ENCODE peak calls at places on chromosome 19, in six cellular contexts. O, V, F, J, H and I are unnamed samples.

GRCh38 chr19:1763648-1764292 is 10.5 kb downstream of the ONECUT3 start:
- DNase-seq in O (no peak), V (no peak), F (no peak), J (no peak), H (no peak), I (no peak)

GRCh38 chr19:9819590-9819898 is 665 bp upstream of the FBXL12 start:
- DNase-seq in O (no peak), V (no peak), F (no peak), J (no peak), H (no peak), I (peak)

GRCh38 chr19:1122972-1123363 is 19.2 kb downstream of the GPX4 start:
- DNase-seq in O (no peak), V (no peak), F (peak), J (peak), H (peak), I (no peak)

GRCh38 chr19:49933643-49934042 is 4.3 kb upstream of the NUP62 start:
- DNase-seq in O (no peak), V (no peak), F (no peak), J (no peak), H (no peak), I (no peak)

GRCh38 chr19:2059422-2060201 is 8.6 kb upstream of the MKNK2 start:
- DNase-seq in O (no peak), V (no peak), F (peak), J (peak), H (peak), I (no peak)

GRCh38 chr19:6260912-6261636 is 18.7 kb downstream of the MLLT1 start:
- DNase-seq in O (no peak), V (no peak), F (peak), J (peak), H (no peak), I (peak)

GRCh38 chr19:17300992-17301585 is 2.1 kb downstream of the ABHD8 start:
- DNase-seq in O (no peak), V (no peak), F (no peak), J (no peak), H (no peak), I (no peak)

GRCh38 chr19:18433735-18434398 is 4.1 kb downstream of the ISYNA1 start:
- DNase-seq in O (no peak), V (no peak), F (no peak), J (no peak), H (no peak), I (no peak)

GRCh38 chr19:38869836-38870607 is 8.1 kb downstream of the RINL start:
- DNase-seq in O (no peak), V (peak), F (peak), J (no peak), H (peak), I (no peak)

GRCh38 chr19:31297991-31298390 is 51.2 kb downstream of the TSHZ3 start:
- DNase-seq in O (no peak), V (no peak), F (no peak), J (no peak), H (no peak), I (no peak)

GRCh38 chr19:10416380-10417257 is 3.7 kb upstream of the PDE4A start:
- DNase-seq in O (peak), V (peak), F (peak), J (peak), H (peak), I (no peak)

GRCh38 chr19:31943778-31944177 is 401.6 kb upstream of the ZNF507 start:
- DNase-seq in O (no peak), V (no peak), F (no peak), J (no peak), H (no peak), I (no peak)

GRCh38 chr19:29775575-29775900 is 36.3 kb upstream of the CCNE1 start:
- DNase-seq in O (no peak), V (no peak), F (no peak), J (no peak), H (no peak), I (no peak)

GRCh38 chr19:2616741-2617392 is 85.6 kb downstream of the GNG7 start:
- DNase-seq in O (no peak), V (peak), F (no peak), J (no peak), H (no peak), I (no peak)

GRCh38 chr19:37551123-37551993 is 43.2 kb downstream of the ZNF571 start:
- DNase-seq in O (peak), V (peak), F (no peak), J (no peak), H (peak), I (peak)

GRCh38 chr19:1630811-1631210 is 21.6 kb downstream of the TCF3 start:
- DNase-seq in O (no peak), V (no peak), F (no peak), J (no peak), H (no peak), I (no peak)

GRCh38 chr19:54464624-54465266 is 1.2 kb upstream of the LENG9 start:
- DNase-seq in O (peak), V (peak), F (peak), J (peak), H (peak), I (no peak)

GRCh38 chr19:38196948-38197656 is 26.9 kb downstream of the DPF1 start:
- DNase-seq in O (no peak), V (no peak), F (no peak), J (no peak), H (no peak), I (no peak)

GRCh38 chr19:1407662-1408299 is 395 bp downstream of the DAZAP1 start:
- DNase-seq in O (no peak), V (peak), F (no peak), J (no peak), H (peak), I (no peak)

GRCh38 chr19:10520652-10521318 is 3.5 kb upstream of the S1PR5 start:
- DNase-seq in O (no peak), V (no peak), F (no peak), J (peak), H (no peak), I (no peak)

GRCh38 chr19:29714953-29715694 is at the start of gene C19orf12:
- DNase-seq in O (no peak), V (peak), F (peak), J (peak), H (peak), I (no peak)

GRCh38 chr19:10699650-10700335 is 1.4 kb upstream of the QTRT1 start:
- DNase-seq in O (no peak), V (peak), F (peak), J (peak), H (peak), I (no peak)

DNA sequence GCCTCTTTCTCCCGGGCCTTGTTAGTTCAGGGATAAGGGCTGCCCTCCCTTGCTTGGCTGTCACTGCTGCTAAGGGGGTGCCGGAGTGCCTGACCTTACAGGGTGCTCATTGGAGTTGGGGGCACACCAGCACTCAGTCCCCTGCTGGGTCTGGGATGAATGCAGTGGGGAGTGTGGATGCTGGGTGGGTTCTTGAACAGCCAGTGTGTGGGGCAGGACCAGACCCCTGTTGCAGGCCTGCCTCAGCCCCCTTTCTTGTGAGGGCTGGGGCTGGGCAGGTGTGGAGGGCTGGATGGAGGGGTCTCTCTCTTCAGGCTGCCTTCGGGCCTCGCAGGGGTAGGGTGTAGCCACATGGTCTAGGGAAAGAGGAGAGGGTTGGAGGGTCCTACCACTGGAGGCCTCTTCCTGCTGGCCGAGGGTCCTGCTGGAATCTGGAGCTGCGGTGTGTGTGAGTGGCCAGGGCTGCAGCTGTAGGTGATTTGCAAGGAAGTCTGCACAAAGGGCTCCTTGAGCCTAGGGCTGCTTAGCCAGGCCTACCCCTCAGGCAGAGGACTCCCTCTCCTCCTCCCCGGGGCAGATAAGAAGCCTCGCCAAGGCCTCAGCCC is 3.2 kb downstream of the CEBPA start:
- DNase-seq in O (no peak), V (no peak), F (no peak), J (no peak), H (no peak), I (no peak)
- H3K4me3 ChIP-seq in O (no peak), V (no peak), F (no peak), J (no peak), H (no peak), I (no peak)

GRCh38 chr19:48500830-48501445 is 10.7 kb downstream of the LMTK3 start:
- DNase-seq in O (no peak), V (no peak), F (no peak), J (no peak), H (no peak), I (no peak)
- H3K4me3 ChIP-seq in O (no peak), V (no peak), F (peak), J (peak), H (peak), I (peak)

DNA sequence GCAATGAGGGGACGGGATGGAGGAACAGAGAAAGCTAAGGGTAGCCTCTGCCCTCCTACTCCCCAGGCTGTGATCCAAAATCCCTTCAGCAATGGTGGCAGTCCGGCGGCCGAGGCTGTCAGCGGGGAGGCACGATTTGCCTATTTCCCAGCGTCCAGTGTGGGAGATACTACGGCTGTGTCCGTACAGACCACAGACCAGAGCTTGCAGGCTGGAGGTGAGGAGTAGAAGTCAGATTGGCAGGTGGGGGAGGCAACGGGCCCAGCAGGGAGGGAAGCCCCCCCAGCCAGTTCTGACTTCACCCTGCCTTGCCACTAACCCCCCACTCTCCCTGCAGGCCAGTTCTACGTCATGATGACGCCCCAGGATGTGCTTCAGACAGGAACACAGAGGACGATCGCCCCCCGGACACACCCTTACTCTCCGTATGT is 1.6 kb downstream of the USF2 start:
- DNase-seq in O (no peak), V (no peak), F (no peak), J (no peak), H (no peak), I (no peak)
- H3K4me3 ChIP-seq in O (no peak), V (no peak), F (no peak), J (peak), H (no peak), I (no peak)

DNA sequence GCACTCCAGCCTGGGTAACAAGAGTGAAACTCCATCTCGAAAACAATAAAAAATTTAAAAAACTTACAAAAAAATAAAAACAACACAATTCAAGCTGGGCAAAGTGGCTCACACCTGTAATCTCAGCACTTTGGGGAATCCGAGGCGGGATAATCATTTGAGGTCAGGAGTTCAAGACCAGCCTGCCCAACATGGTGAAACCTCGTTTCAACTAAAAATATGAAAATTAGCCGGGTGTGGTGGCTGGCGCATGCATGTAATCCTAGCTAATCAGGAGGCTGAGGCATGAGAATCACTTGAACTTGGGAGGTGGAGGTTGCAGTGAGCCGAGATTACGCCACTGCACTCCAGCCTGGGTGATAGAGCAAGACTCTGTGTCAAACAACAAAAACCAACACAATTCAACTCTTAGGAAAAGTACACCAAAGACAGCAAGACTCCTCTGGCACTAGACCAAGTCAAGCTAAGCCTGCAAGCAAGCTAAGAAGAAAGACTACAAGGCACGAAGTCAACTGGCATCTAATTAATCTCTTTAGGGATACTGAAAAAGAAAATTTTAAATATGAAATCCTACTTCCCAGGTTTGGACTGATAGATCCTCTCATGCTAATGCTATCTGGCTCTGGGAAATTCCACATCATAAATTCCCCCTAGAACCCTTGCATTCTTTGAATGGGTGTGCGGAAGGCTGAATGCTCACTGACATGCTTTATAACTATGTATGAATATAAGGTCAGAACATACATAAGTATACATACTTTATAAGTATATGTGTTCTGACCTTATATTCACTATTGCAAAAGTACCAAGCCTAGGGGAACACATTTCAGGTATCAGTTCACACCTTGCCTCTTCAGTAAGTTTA is 7.9 kb downstream of the PBX4 start:
- DNase-seq in O (no peak), V (no peak), F (no peak), J (no peak), H (no peak), I (no peak)
- H3K4me3 ChIP-seq in O (no peak), V (no peak), F (no peak), J (no peak), H (no peak), I (no peak)

DNA sequence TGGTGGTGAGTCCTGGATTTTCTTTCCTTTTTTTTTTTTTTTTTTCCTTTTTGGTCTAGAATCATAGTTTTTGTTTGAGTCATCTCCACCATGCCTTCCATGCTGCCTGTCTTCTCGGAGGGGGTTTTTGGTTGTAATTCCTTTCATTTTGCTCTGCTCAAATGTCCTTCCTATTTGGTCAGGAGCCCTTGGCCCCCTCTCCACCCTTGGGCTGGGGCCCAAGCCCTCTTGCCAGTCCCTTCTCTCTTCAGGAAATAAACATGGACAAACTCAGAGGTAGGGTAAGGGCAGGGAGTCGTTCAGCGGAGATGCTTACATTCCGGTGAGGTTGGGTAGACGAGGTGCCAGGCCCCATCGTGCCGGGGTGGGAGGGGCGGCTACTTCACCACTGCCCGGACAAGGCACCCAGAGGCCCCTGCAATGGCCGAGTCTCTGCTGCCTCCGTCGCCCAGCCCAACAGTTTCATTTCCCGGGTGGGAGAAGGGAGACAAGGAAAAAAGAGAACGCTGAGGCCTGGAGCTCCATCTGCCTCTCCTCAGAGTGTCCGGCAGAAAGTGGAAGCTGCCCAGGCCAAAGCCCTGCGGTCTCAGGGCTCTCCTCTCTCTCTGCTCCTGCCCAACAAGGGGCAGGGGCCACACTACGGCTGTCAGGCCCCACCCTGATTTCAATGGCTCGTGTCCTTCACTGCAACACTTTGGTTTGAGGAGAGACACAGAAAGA is 12.7 kb downstream of the ZNF574 start:
- DNase-seq in O (peak), V (no peak), F (no peak), J (no peak), H (no peak), I (no peak)
- H3K4me3 ChIP-seq in O (no peak), V (no peak), F (no peak), J (no peak), H (no peak), I (no peak)

GRCh38 chr19:4911786-4912672 is 2.7 kb downstream of the UHRF1 start:
- DNase-seq in O (peak), V (peak), F (peak), J (peak), H (peak), I (no peak)

GRCh38 chr19:4909897-4910593 is 744 bp downstream of the UHRF1 start:
- DNase-seq in O (peak), V (peak), F (peak), J (peak), H (peak), I (no peak)

GRCh38 chr19:4910594-4911273 is 1.4 kb downstream of the UHRF1 start:
- DNase-seq in O (no peak), V (no peak), F (peak), J (peak), H (peak), I (no peak)

GRCh38 chr19:4909172-4909896 is at the start of gene UHRF1:
- DNase-seq in O (no peak), V (no peak), F (peak), J (peak), H (peak), I (no peak)

DNA sequence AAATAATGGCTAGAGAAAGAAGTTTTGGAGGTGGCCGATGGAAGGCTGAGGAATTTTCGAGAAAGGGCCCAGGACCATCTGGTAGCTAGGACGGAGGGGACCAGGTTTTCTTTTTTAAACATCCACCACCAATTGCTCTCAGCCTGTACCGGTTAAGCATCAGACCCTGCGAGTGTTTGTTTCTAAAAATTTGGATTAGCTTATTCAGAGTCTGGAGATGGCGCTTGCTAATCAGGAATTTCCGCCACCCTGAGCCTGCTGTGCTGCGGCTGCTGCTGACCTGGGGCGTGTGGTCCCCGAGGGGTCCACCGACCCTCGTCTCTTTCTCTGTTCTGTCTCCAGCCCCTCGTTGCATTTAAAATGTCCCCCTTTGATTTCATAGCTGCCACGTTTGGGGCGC is 2.0 kb downstream of the UHRF1 start:
- DNase-seq in O (no peak), V (no peak), F (no peak), J (peak), H (no peak), I (no peak)
- H3K4me3 ChIP-seq in O (peak), V (peak), F (peak), J (peak), H (peak), I (no peak)

GRCh38 chr19:7668842-7669241 is at the start of gene RETN:
- DNase-seq in O (no peak), V (no peak), F (no peak), J (no peak), H (no peak), I (no peak)
- H3K4me3 ChIP-seq in O (no peak), V (no peak), F (no peak), J (no peak), H (no peak), I (peak)

GRCh38 chr19:40674291-40674690 is 16.2 kb downstream of the NUMBL start:
- DNase-seq in O (no peak), V (no peak), F (no peak), J (no peak), H (no peak), I (no peak)
- H3K4me3 ChIP-seq in O (no peak), V (no peak), F (no peak), J (no peak), H (no peak), I (no peak)

GRCh38 chr19:44777715-44778347 is at the start of gene CBLC:
- DNase-seq in O (no peak), V (no peak), F (peak), J (peak), H (peak), I (no peak)
- H3K4me3 ChIP-seq in O (no peak), V (no peak), F (no peak), J (peak), H (peak), I (peak)